ENCODE peak calls at places on chromosomes 5 and 9, in seven cellular contexts. K is T1000, Z is NCI-H1105 treated with DMSO at 0.1 percent for 48 hours, J is neural crest cell, N is H4, U is RPMI7951, M is NCI-H446 treated with DMSO at 0.1 percent for 48 hours. V is an unnamed sample.

GRCh38 chr9:130668196-130668595 is 3.8 kb downstream of the PRDM12 start:
- DNase-seq in Z (no peak), U (no peak), K (no peak), J (no peak), N (no peak), M (no peak), V (no peak)

GRCh38 chr9:70255521-70255920 is 3.3 kb upstream of the SMC5 start:
- DNase-seq in N (no peak), Z (no peak), U (no peak), K (no peak), J (no peak), M (no peak), V (peak)

GRCh38 chr9:87193151-87193550 is 245.8 kb upstream of the GAS1 start:
- DNase-seq in M (no peak), K (no peak), Z (no peak), J (no peak), N (no peak), U (no peak), V (peak)

GRCh38 chr5:54243483-54244080 is 66.8 kb downstream of the ARL15 start:
- DNase-seq in U (peak), J (peak), K (no peak), Z (peak), M (peak), N (peak), V (peak)

GRCh38 chr5:4548341-4548740 is 591.8 kb upstream of the ADAMTS16 start:
- DNase-seq in U (no peak), K (no peak), J (no peak), Z (no peak), N (no peak), M (no peak), V (no peak)

GRCh38 chr5:60177596-60177995 is 284.1 kb upstream of the PDE4D start:
- DNase-seq in K (no peak), N (peak), Z (no peak), J (no peak), M (no peak), U (peak), V (peak)

GRCh38 chr5:179264641-179265528 is 80.4 kb downstream of the ADAMTS2 start:
- DNase-seq in M (no peak), U (no peak), K (no peak), Z (no peak), N (no peak), J (no peak), V (no peak)

GRCh38 chr9:135229701-135230385 is 142.4 kb downstream of the OLFM1 start:
- DNase-seq in J (no peak), K (no peak), N (no peak), Z (no peak), M (no peak), U (no peak), V (no peak)

GRCh38 chr5:140219068-140219971 is 44.3 kb downstream of the CYSTM1 start:
- DNase-seq in U (peak), Z (no peak), N (no peak), K (no peak), M (no peak), J (no peak), V (no peak)